ENCODE peak calls at places on chromosomes 3 and 15, in seven cellular contexts. I is AG09319; D is Jurkat, Clone E6-1; X is EL; F is LHCN-M2; B is aorta; N is NCI-H1092 treated with DMSO at 0.1 percent for 48 hours. J is an unnamed sample.

GRCh38 chr3:44926921-44927320 is 49.1 kb downstream of the ZDHHC3 start:
- DNase-seq in N (no peak), D (no peak), I (no peak), F (no peak), B (no peak), X (no peak), J (no peak)

GRCh38 chr3:42712716-42713372 is 10.2 kb upstream of the HHATL start:
- DNase-seq in B (no peak), I (no peak), X (no peak), F (no peak), D (no peak), N (no peak), J (no peak)

GRCh38 chr3:4722103-4722502 is 229.0 kb downstream of the ITPR1 start:
- DNase-seq in B (no peak), F (peak; percentile 83), I (no peak), X (peak; percentile 70), D (peak; percentile 47), N (peak; percentile 66), J (peak; percentile 45)

GRCh38 chr3:12773724-12774105 is 14.7 kb upstream of the TMEM40 start:
- DNase-seq in X (no peak), I (no peak), B (no peak), N (no peak), F (no peak), D (no peak), J (no peak)

GRCh38 chr3:161548301-161548700 is 51.7 kb downstream of the OTOL1 start:
- DNase-seq in B (no peak), F (peak; percentile 12), D (no peak), N (no peak), X (no peak), I (no peak), J (no peak)

GRCh38 chr3:63400259-63400860 is 122.3 kb downstream of the SYNPR start:
- DNase-seq in B (no peak), F (no peak), N (no peak), I (no peak), X (peak; percentile 16), D (no peak), J (no peak)

GRCh38 chr15:81285461-81285860 is 38.5 kb downstream of the STARD5 start:
- DNase-seq in I (no peak), F (no peak), B (no peak), D (no peak), N (no peak), X (no peak), J (no peak)

GRCh38 chr15:94059188-94059587 is 172.2 kb upstream of the MCTP2 start:
- DNase-seq in F (no peak), D (no peak), N (no peak), B (no peak), I (no peak), X (no peak), J (no peak)

GRCh38 chr3:127524300-127524896 is 66.1 kb downstream of the TPRA1 start:
- DNase-seq in I (no peak), B (no peak), X (no peak), D (no peak), N (peak; percentile 85), F (no peak), J (no peak)

GRCh38 chr15:25465835-25466234 is 27.0 kb upstream of the UBE3A start:
- DNase-seq in N (peak; percentile 68), B (no peak), I (no peak), X (no peak), F (no peak), D (no peak), J (no peak)

GRCh38 chr3:127673191-127674098 is 693 bp downstream of the ABTB1 start:
- DNase-seq in B (peak; percentile 89), I (no peak), D (no peak), X (peak; percentile 61), F (peak; percentile 41), N (no peak), J (peak; percentile 66)